ENCODE peak calls at places on chromosome 1, in six cellular contexts. One of them, this sample, is unnamed.
A peak's percentile ranks its signal among the peaks of the same experiment; 100 is the strongest.

GRCh38 chr1:227883641-227884301 is 64.0 kb downstream of the WNT9A start:
- DNase-seq in OCI-LY7: no peak
- DNase-seq in C1 segment of cervical spinal cord: no peak
- DNase-seq in stimulated activated effector memory CD8-positive, alpha-beta T cell treated with anti-CD3 and anti-CD28 coated beads, Interleukin-12 subunit alpha, Interleukin-12 subunit beta, amount 100 ng/mL, for 72 hours: peak; percentile 43
- DNase-seq in amygdala: no peak
- DNase-seq in G401: no peak
- DNase-seq in this sample: no peak

GRCh38 chr1:227869281-227869842 is 53.9 kb downstream of the PRSS38 start:
- DNase-seq in OCI-LY7: no peak
- DNase-seq in C1 segment of cervical spinal cord: no peak
- DNase-seq in amygdala: no peak
- DNase-seq in stimulated activated effector memory CD8-positive, alpha-beta T cell treated with anti-CD3 and anti-CD28 coated beads, Interleukin-12 subunit alpha, Interleukin-12 subunit beta, amount 100 ng/mL, for 72 hours: no peak
- DNase-seq in G401: no peak
- DNase-seq in this sample: no peak

GRCh38 chr1:178653091-178653490 is 72.0 kb upstream of the RALGPS2 start:
- DNase-seq in OCI-LY7: no peak
- DNase-seq in G401: no peak
- DNase-seq in C1 segment of cervical spinal cord: no peak
- DNase-seq in amygdala: no peak
- DNase-seq in stimulated activated effector memory CD8-positive, alpha-beta T cell treated with anti-CD3 and anti-CD28 coated beads, Interleukin-12 subunit alpha, Interleukin-12 subunit beta, amount 100 ng/mL, for 72 hours: no peak
- DNase-seq in this sample: no peak

GRCh38 chr1:181469829-181470228 is 13.5 kb upstream of the CACNA1E start:
- DNase-seq in C1 segment of cervical spinal cord: no peak
- DNase-seq in G401: no peak
- DNase-seq in stimulated activated effector memory CD8-positive, alpha-beta T cell treated with anti-CD3 and anti-CD28 coated beads, Interleukin-12 subunit alpha, Interleukin-12 subunit beta, amount 100 ng/mL, for 72 hours: no peak
- DNase-seq in amygdala: no peak
- DNase-seq in OCI-LY7: no peak
- DNase-seq in this sample: no peak

GRCh38 chr1:245956225-245956624 is 550.9 kb downstream of the SMYD3 start:
- DNase-seq in OCI-LY7: peak; percentile 34
- DNase-seq in G401: no peak
- DNase-seq in amygdala: no peak
- DNase-seq in C1 segment of cervical spinal cord: no peak
- DNase-seq in stimulated activated effector memory CD8-positive, alpha-beta T cell treated with anti-CD3 and anti-CD28 coated beads, Interleukin-12 subunit alpha, Interleukin-12 subunit beta, amount 100 ng/mL, for 72 hours: peak; percentile 54
- DNase-seq in this sample: no peak

GRCh38 chr1:218617986-218618385 is 272.9 kb downstream of the TGFB2 start:
- DNase-seq in OCI-LY7: no peak
- DNase-seq in G401: no peak
- DNase-seq in amygdala: no peak
- DNase-seq in C1 segment of cervical spinal cord: no peak
- DNase-seq in stimulated activated effector memory CD8-positive, alpha-beta T cell treated with anti-CD3 and anti-CD28 coated beads, Interleukin-12 subunit alpha, Interleukin-12 subunit beta, amount 100 ng/mL, for 72 hours: no peak
- DNase-seq in this sample: no peak

GRCh38 chr1:77686784-77687518 is 4.5 kb upstream of the ZZZ3 start:
- DNase-seq in G401: no peak
- DNase-seq in C1 segment of cervical spinal cord: no peak
- DNase-seq in amygdala: no peak
- DNase-seq in OCI-LY7: no peak
- DNase-seq in stimulated activated effector memory CD8-positive, alpha-beta T cell treated with anti-CD3 and anti-CD28 coated beads, Interleukin-12 subunit alpha, Interleukin-12 subunit beta, amount 100 ng/mL, for 72 hours: no peak
- DNase-seq in this sample: no peak

GRCh38 chr1:58441699-58442098 is 104.8 kb downstream of the OMA1 start:
- DNase-seq in OCI-LY7: no peak
- DNase-seq in stimulated activated effector memory CD8-positive, alpha-beta T cell treated with anti-CD3 and anti-CD28 coated beads, Interleukin-12 subunit alpha, Interleukin-12 subunit beta, amount 100 ng/mL, for 72 hours: no peak
- DNase-seq in G401: peak; percentile 70
- DNase-seq in C1 segment of cervical spinal cord: no peak
- DNase-seq in amygdala: no peak
- DNase-seq in this sample: no peak

GRCh38 chr1:5099018-5099417 is 444.6 kb downstream of the AJAP1 start:
- DNase-seq in C1 segment of cervical spinal cord: no peak
- DNase-seq in amygdala: no peak
- DNase-seq in OCI-LY7: no peak
- DNase-seq in G401: no peak
- DNase-seq in stimulated activated effector memory CD8-positive, alpha-beta T cell treated with anti-CD3 and anti-CD28 coated beads, Interleukin-12 subunit alpha, Interleukin-12 subunit beta, amount 100 ng/mL, for 72 hours: peak; percentile 13
- DNase-seq in this sample: no peak

GRCh38 chr1:222754386-222755139 is 17.6 kb downstream of the FAM177B start:
- DNase-seq in amygdala: no peak
- DNase-seq in C1 segment of cervical spinal cord: no peak
- DNase-seq in stimulated activated effector memory CD8-positive, alpha-beta T cell treated with anti-CD3 and anti-CD28 coated beads, Interleukin-12 subunit alpha, Interleukin-12 subunit beta, amount 100 ng/mL, for 72 hours: no peak
- DNase-seq in G401: no peak
- DNase-seq in OCI-LY7: no peak
- DNase-seq in this sample: peak; percentile 52

GRCh38 chr1:184022651-184023050 is 14.9 kb downstream of the COLGALT2 start:
- DNase-seq in C1 segment of cervical spinal cord: no peak
- DNase-seq in G401: no peak
- DNase-seq in amygdala: no peak
- DNase-seq in stimulated activated effector memory CD8-positive, alpha-beta T cell treated with anti-CD3 and anti-CD28 coated beads, Interleukin-12 subunit alpha, Interleukin-12 subunit beta, amount 100 ng/mL, for 72 hours: no peak
- DNase-seq in OCI-LY7: no peak
- DNase-seq in this sample: no peak

GRCh38 chr1:220748091-220748934 is at the start of gene MTARC2:
- DNase-seq in stimulated activated effector memory CD8-positive, alpha-beta T cell treated with anti-CD3 and anti-CD28 coated beads, Interleukin-12 subunit alpha, Interleukin-12 subunit beta, amount 100 ng/mL, for 72 hours: peak; percentile 46
- DNase-seq in G401: peak; percentile 68
- DNase-seq in C1 segment of cervical spinal cord: peak; percentile 4
- DNase-seq in amygdala: peak; percentile 31
- DNase-seq in OCI-LY7: no peak
- DNase-seq in this sample: peak; percentile 22

GRCh38 chr1:209845405-209845725 is 17.6 kb downstream of the UTP25 start:
- DNase-seq in amygdala: no peak
- DNase-seq in G401: no peak
- DNase-seq in C1 segment of cervical spinal cord: no peak
- DNase-seq in OCI-LY7: no peak
- DNase-seq in stimulated activated effector memory CD8-positive, alpha-beta T cell treated with anti-CD3 and anti-CD28 coated beads, Interleukin-12 subunit alpha, Interleukin-12 subunit beta, amount 100 ng/mL, for 72 hours: no peak
- DNase-seq in this sample: no peak

GRCh38 chr1:93353286-93353685 is 7.6 kb downstream of the DR1 start:
- DNase-seq in amygdala: no peak
- DNase-seq in C1 segment of cervical spinal cord: no peak
- DNase-seq in stimulated activated effector memory CD8-positive, alpha-beta T cell treated with anti-CD3 and anti-CD28 coated beads, Interleukin-12 subunit alpha, Interleukin-12 subunit beta, amount 100 ng/mL, for 72 hours: no peak
- DNase-seq in OCI-LY7: no peak
- DNase-seq in G401: no peak
- DNase-seq in this sample: no peak

GRCh38 chr1:16067127-16067768 is 6.2 kb downstream of the FAM131C start:
- DNase-seq in G401: peak; percentile 76
- DNase-seq in amygdala: no peak
- DNase-seq in C1 segment of cervical spinal cord: no peak
- DNase-seq in OCI-LY7: no peak
- DNase-seq in stimulated activated effector memory CD8-positive, alpha-beta T cell treated with anti-CD3 and anti-CD28 coated beads, Interleukin-12 subunit alpha, Interleukin-12 subunit beta, amount 100 ng/mL, for 72 hours: no peak
- DNase-seq in this sample: peak; percentile 21

This sample was measured in substantia nigra.